ENCODE peak calls at places on chromosomes 16 and 17, in seven cellular contexts. V, U, D, F, O, P and B are unnamed samples.

GRCh38 chr17:80695979-80696378 is 151.3 kb downstream of the RPTOR start:
- DNase-seq in V (no peak), F (no peak), U (no peak), P (no peak), O (no peak), D (no peak), B (no peak)

GRCh38 chr16:12903325-12904040 is 2.1 kb downstream of the SHISA9 start:
- DNase-seq in P (peak), D (no peak), U (no peak), V (no peak), F (no peak), O (no peak), B (no peak)

GRCh38 chr17:81591971-81592370 is 39.8 kb upstream of the FAAP100 start:
- DNase-seq in F (no peak), P (no peak), V (no peak), D (no peak), O (no peak), U (no peak), B (no peak)

GRCh38 chr16:70592106-70592571 is 54.2 kb upstream of the IL34 start:
- DNase-seq in U (no peak), O (no peak), P (no peak), D (no peak), V (no peak), F (peak), B (no peak)

GRCh38 chr17:40862985-40863733 is 3.9 kb downstream of the KRT12 start:
- DNase-seq in V (no peak), F (no peak), P (peak), D (no peak), O (no peak), U (no peak), B (no peak)

GRCh38 chr17:83080641-83081560 is 1.5 kb downstream of the METRNL start:
- DNase-seq in U (no peak), P (peak), F (peak), O (peak), D (no peak), V (no peak), B (peak)

GRCh38 chr17:44356241-44356640 is 7.4 kb downstream of the FAM171A2 start:
- DNase-seq in P (no peak), U (no peak), V (no peak), D (no peak), F (no peak), O (no peak), B (no peak)

GRCh38 chr16:57859331-57859730 is 57.0 kb upstream of the KIFC3 start:
- DNase-seq in P (peak), F (peak), D (no peak), O (peak), U (no peak), V (peak), B (no peak)

GRCh38 chr16:83508295-83508694 is 299.5 kb upstream of the HSBP1 start:
- DNase-seq in F (no peak), O (no peak), V (no peak), U (no peak), P (no peak), D (no peak), B (no peak)

GRCh38 chr16:66701516-66701915 is 5.0 kb upstream of the CMTM4 start:
- DNase-seq in V (no peak), F (no peak), U (no peak), D (no peak), O (no peak), P (no peak), B (no peak)

GRCh38 chr17:7138800-7139381 is 24.3 kb upstream of the ASGR2 start:
- DNase-seq in V (no peak), P (no peak), F (no peak), O (no peak), D (no peak), U (no peak), B (no peak)

GRCh38 chr16:19884021-19884485 is 595 bp downstream of the GPRC5B start:
- DNase-seq in P (peak), F (peak), D (no peak), U (no peak), V (no peak), O (no peak), B (no peak)

GRCh38 chr17:39699818-39700147 is at the start of gene ERBB2:
- DNase-seq in U (no peak), O (peak), F (peak), P (peak), V (peak), D (no peak), B (no peak)

GRCh38 chr16:11256657-11257130 is 690 bp upstream of the SOCS1 start:
- DNase-seq in D (no peak), F (peak), P (peak), O (peak), V (peak), U (no peak), B (peak)

GRCh38 chr16:88315543-88316105 is 67.1 kb upstream of the ZNF469 start:
- DNase-seq in D (no peak), V (peak), O (peak), U (no peak), P (no peak), F (peak), B (no peak)

GRCh38 chr16:592518-593306 is 2.8 kb downstream of the RAB40C start:
- DNase-seq in U (peak), D (no peak), F (no peak), V (no peak), P (no peak), O (no peak), B (no peak)

GRCh38 chr17:46266656-46267544 is 28.0 kb upstream of the LRRC37A start:
- DNase-seq in D (no peak), F (peak), V (peak), P (peak), U (peak), O (peak), B (peak)

GRCh38 chr17:19398301-19399181 is 11.6 kb upstream of the MFAP4 start:
- DNase-seq in D (no peak), V (no peak), P (no peak), F (peak), O (no peak), U (no peak), B (no peak)

GRCh38 chr17:13545941-13546340 is 55.8 kb downstream of the HS3ST3A1 start:
- DNase-seq in F (no peak), V (no peak), P (no peak), U (no peak), O (no peak), D (no peak), B (no peak)

GRCh38 chr17:37609170-37610040 is at the start of gene SYNRG:
- DNase-seq in D (peak), O (peak), U (peak), F (peak), P (peak), V (peak), B (peak)

GRCh38 chr16:81526935-81527334 is 82.3 kb downstream of the CMIP start:
- DNase-seq in U (no peak), O (no peak), F (peak), D (no peak), V (no peak), P (no peak), B (no peak)

GRCh38 chr17:58192612-58193011 is at the start of gene EPX:
- DNase-seq in F (no peak), P (no peak), U (no peak), O (no peak), V (no peak), D (no peak), B (no peak)

GRCh38 chr17:27620721-27621120 is 10.3 kb upstream of the LGALS9 start:
- DNase-seq in D (no peak), U (no peak), O (no peak), V (no peak), P (no peak), F (no peak), B (no peak)

GRCh38 chr17:32586666-32587065 is 99.9 kb downstream of the CDK5R1 start:
- DNase-seq in P (no peak), F (no peak), O (no peak), V (no peak), U (no peak), D (peak), B (no peak)

GRCh38 chr16:426115-426905 is 861 bp downstream of the RAB11FIP3 start:
- DNase-seq in P (peak), D (no peak), V (no peak), F (peak), O (no peak), U (no peak), B (no peak)

GRCh38 chr16:13779676-13780075 is 140.3 kb upstream of the ERCC4 start:
- DNase-seq in F (no peak), V (no peak), P (no peak), D (no peak), O (no peak), U (no peak), B (no peak)

GRCh38 chr17:1229891-1230571 is 40.2 kb upstream of the BHLHA9 start:
- DNase-seq in P (no peak), U (no peak), O (no peak), V (no peak), D (no peak), F (no peak), B (no peak)

GRCh38 chr17:47338026-47338425 is 14.3 kb downstream of the EFCAB13 start:
- DNase-seq in U (no peak), D (no peak), P (no peak), V (no peak), F (no peak), O (peak), B (no peak)